ENCODE peak calls at places on chromosome 5, in seven cellular contexts. One of them, this sample, is unnamed. For H3K36me3, the result is how much of the 10 kb centered on the place peaks cover.

GRCh38 chr5:139711852-139712171 is 63.7 kb downstream of the CXXC5 start:
- DNase-seq in GM23338: peak
- DNase-seq in breast epithelium: no peak
- DNase-seq in HCT116: no peak
- DNase-seq in spleen: peak
- DNase-seq in sigmoid colon: peak
- DNase-seq in stomach: no peak
- DNase-seq in this sample: no peak

GRCh38 chr5:141420855-141421488 is at the start of gene PCDHGA11:
- DNase-seq in GM23338: peak
- DNase-seq in breast epithelium: no peak
- DNase-seq in HCT116: peak
- DNase-seq in spleen: no peak
- DNase-seq in sigmoid colon: no peak
- DNase-seq in stomach: no peak
- DNase-seq in this sample: no peak

GRCh38 chr5:177086918-177087706 is 397 bp downstream of the FGFR4 start:
- DNase-seq in GM23338: peak
- DNase-seq in breast epithelium: no peak
- DNase-seq in HCT116: peak
- DNase-seq in spleen: peak
- DNase-seq in sigmoid colon: no peak
- DNase-seq in stomach: peak
- DNase-seq in this sample: no peak

GRCh38 chr5:171724771-171725609 is 60.6 kb upstream of the SMIM23 start:
- DNase-seq in GM23338: peak
- DNase-seq in breast epithelium: no peak
- DNase-seq in HCT116: no peak
- DNase-seq in spleen: no peak
- DNase-seq in sigmoid colon: no peak
- DNase-seq in stomach: no peak
- DNase-seq in this sample: no peak

GRCh38 chr5:12419075-12419474 is 514.8 kb upstream of the CTNND2 start:
- DNase-seq in GM23338: no peak
- DNase-seq in breast epithelium: no peak
- DNase-seq in HCT116: no peak
- DNase-seq in spleen: no peak
- DNase-seq in sigmoid colon: no peak
- DNase-seq in stomach: no peak
- DNase-seq in this sample: no peak

GRCh38 chr5:71651554-71651953 is 64.4 kb downstream of the MCCC2 start:
- DNase-seq in GM23338: no peak
- DNase-seq in breast epithelium: no peak
- DNase-seq in HCT116: no peak
- DNase-seq in spleen: no peak
- DNase-seq in sigmoid colon: no peak
- DNase-seq in stomach: no peak
- DNase-seq in this sample: no peak

GRCh38 chr5:180815241-180816031 is 12.8 kb upstream of the MGAT1 start:
- DNase-seq in GM23338: no peak
- DNase-seq in breast epithelium: no peak
- DNase-seq in HCT116: no peak
- DNase-seq in spleen: no peak
- DNase-seq in sigmoid colon: no peak
- DNase-seq in stomach: no peak
- DNase-seq in this sample: no peak

GRCh38 chr5:9173281-9174048 is 372.4 kb downstream of the SEMA5A start:
- DNase-seq in GM23338: no peak
- DNase-seq in breast epithelium: no peak
- DNase-seq in HCT116: no peak
- DNase-seq in spleen: no peak
- DNase-seq in sigmoid colon: no peak
- DNase-seq in stomach: no peak
- DNase-seq in this sample: no peak

GRCh38 chr5:84370176-84370575 is 14.5 kb downstream of the EDIL3 start:
- DNase-seq in GM23338: no peak
- DNase-seq in breast epithelium: no peak
- DNase-seq in HCT116: no peak
- DNase-seq in spleen: no peak
- DNase-seq in sigmoid colon: no peak
- DNase-seq in stomach: no peak
- DNase-seq in this sample: no peak

GRCh38 chr5:126837242-126837641 is 60.3 kb downstream of the LMNB1 start:
- DNase-seq in GM23338: no peak
- DNase-seq in breast epithelium: no peak
- DNase-seq in HCT116: no peak
- DNase-seq in spleen: no peak
- DNase-seq in sigmoid colon: no peak
- DNase-seq in stomach: no peak
- DNase-seq in this sample: no peak

GRCh38 chr5:126836778-126837177 is 59.8 kb downstream of the LMNB1 start:
- DNase-seq in GM23338: no peak
- DNase-seq in breast epithelium: no peak
- DNase-seq in HCT116: no peak
- DNase-seq in spleen: no peak
- DNase-seq in sigmoid colon: no peak
- DNase-seq in stomach: no peak
- DNase-seq in this sample: no peak

DNA sequence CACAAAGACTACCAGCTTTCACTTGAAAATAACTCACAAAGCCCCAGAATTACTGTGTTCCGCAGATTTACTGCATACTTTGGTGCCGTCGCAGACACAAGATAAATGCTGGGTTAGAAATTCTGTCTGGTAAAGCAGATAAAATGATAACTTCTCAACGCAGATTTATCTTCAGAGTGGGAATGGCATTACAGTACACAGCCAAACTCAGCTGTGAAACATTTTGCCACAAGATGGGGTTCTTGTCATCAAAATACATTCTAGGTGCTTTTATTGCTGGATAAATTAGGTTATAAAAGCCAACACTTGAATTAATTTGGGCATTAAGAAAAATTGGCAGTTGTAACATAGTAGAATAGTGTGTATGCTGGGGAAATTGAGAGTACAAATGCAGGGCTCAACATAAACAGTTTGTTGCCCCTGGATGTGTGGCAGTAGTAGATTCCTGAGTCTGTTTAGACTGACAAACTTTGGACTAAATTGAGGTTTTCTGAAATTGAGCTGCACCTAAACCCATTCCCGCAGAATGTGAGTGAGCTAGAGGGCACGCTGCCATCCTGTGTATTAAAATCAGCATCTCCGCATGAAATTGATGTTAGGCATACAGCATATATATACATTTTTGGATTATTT is 61.1 kb downstream of the LMNB1 start:
- DNase-seq in GM23338: no peak
- DNase-seq in breast epithelium: no peak
- DNase-seq in HCT116: no peak
- DNase-seq in spleen: no peak
- DNase-seq in sigmoid colon: no peak
- DNase-seq in stomach: no peak
- DNase-seq in this sample: no peak
- TF ChIP-seq POLR2AphosphoS5 in GM23338: no peak
- TF ChIP-seq POLR2AphosphoS5 in breast epithelium: no peak
- TF ChIP-seq POLR2AphosphoS5 in HCT116: no peak
- TF ChIP-seq POLR2AphosphoS5 in spleen: no peak
- TF ChIP-seq POLR2AphosphoS5 in sigmoid colon: no peak
- TF ChIP-seq POLR2AphosphoS5 in stomach: no peak
- TF ChIP-seq POLR2AphosphoS5 in this sample: no peak

DNA sequence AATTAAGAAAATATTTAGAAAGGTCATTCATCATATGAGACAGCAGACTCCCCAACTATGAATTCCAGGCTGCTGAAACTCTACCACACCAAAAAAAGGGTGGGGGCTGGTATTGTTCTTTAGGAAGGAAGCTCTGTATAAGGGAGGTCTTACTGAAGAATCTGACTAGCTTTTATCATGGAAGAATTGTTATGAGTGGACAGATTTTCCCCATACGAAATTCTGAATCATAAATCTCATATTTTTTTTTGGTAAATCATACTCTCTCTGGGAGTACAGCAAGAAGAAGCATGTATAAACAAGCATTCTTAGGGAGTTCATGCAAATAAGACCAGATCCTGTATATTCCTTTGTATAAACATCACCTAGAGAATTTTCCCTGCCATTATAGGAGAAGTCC is 220.0 kb downstream of the SLC12A2 start:
- DNase-seq in GM23338: no peak
- DNase-seq in breast epithelium: no peak
- DNase-seq in HCT116: no peak
- DNase-seq in spleen: no peak
- DNase-seq in sigmoid colon: no peak
- DNase-seq in stomach: no peak
- DNase-seq in this sample: no peak
- H3K36me3 ChIP-seq in GM23338: under half
- H3K36me3 ChIP-seq in breast epithelium: under half
- H3K36me3 ChIP-seq in HCT116: under half
- H3K36me3 ChIP-seq in spleen: under half
- H3K36me3 ChIP-seq in sigmoid colon: under half
- H3K36me3 ChIP-seq in stomach: under half
- H3K36me3 ChIP-seq in this sample: under half

DNA sequence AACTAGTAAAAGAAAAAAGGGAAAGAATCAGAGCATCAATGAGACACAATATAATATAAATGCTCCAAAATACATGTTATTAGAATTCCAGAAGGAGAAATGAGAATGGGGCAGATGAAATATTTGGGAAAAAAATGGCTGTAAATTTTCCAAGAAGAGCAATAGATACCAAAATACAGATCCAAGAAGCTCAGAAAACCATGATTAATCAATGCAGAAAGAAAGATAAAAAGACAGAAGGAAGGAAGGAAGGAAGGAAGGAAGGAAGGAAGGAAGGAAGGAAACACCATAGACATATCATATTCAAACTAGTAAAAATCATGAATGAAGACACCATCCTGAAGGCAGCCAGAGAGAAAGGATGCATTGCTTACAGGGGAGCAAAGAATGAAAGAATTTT is 920.9 kb downstream of the EFNA5 start:
- DNase-seq in GM23338: no peak
- DNase-seq in breast epithelium: no peak
- DNase-seq in HCT116: no peak
- DNase-seq in spleen: no peak
- DNase-seq in sigmoid colon: no peak
- DNase-seq in stomach: no peak
- DNase-seq in this sample: no peak
- TF ChIP-seq POLR2AphosphoS5 in GM23338: no peak
- TF ChIP-seq POLR2AphosphoS5 in breast epithelium: no peak
- TF ChIP-seq POLR2AphosphoS5 in HCT116: no peak
- TF ChIP-seq POLR2AphosphoS5 in spleen: no peak
- TF ChIP-seq POLR2AphosphoS5 in sigmoid colon: no peak
- TF ChIP-seq POLR2AphosphoS5 in stomach: no peak
- TF ChIP-seq POLR2AphosphoS5 in this sample: no peak

DNA sequence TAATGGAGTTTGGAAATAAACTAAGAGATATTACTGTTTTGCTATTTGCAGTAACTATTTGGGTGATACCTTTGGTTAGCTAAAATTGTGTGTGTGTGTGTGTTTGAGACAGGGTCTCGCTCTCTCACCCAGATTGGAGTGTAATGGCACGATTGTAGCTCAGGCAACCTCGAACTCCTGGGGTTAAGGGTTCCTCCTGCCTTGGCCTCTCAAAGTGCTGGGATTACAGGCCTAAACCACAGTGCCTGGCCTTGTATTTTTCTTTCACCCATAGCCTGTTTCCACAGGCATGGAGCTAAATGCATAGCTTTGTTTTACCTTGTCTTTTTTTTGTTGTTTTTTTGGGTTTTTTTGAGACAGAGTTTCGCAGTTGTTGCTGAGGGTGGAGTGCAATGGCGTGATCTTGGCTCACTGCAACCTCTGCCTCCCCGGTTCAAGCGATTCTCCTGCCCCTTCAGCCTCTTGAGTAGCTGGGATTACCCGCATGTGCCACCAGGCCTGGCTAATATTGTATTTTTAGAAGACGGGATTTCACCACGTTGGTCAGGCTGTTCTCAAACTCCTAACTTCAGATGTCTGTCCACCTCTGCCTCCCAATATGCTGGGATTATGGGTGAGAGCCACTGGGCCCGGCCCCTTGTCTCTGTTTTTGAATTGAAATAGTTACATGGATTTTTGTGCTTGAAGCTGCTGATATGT is 5.6 kb downstream of the GPBP1 start:
- DNase-seq in GM23338: no peak
- DNase-seq in breast epithelium: no peak
- DNase-seq in HCT116: no peak
- DNase-seq in spleen: no peak
- DNase-seq in sigmoid colon: no peak
- DNase-seq in stomach: no peak
- DNase-seq in this sample: no peak
- H3K36me3 ChIP-seq in GM23338: under half
- H3K36me3 ChIP-seq in breast epithelium: under half
- H3K36me3 ChIP-seq in HCT116: under half
- H3K36me3 ChIP-seq in spleen: under half
- H3K36me3 ChIP-seq in sigmoid colon: under half
- H3K36me3 ChIP-seq in stomach: under half
- H3K36me3 ChIP-seq in this sample: under half

This sample was measured in prostate gland.